ENCODE peak calls at places on chromosomes 11 and 22, in ten cellular contexts. F is spleen, A is stomach, M is prostate gland, E is K562, R is GM12878, H is endothelial cell of umbilical vein, Q is GM12891, U is GM12892, V is sigmoid colon. G is an unnamed sample.
A peak's percentile ranks its signal among the peaks of the same experiment; 100 is the strongest.

GRCh38 chr22:47624277-47625012 is 862.0 kb downstream of the TBC1D22A start:
- DNase-seq in E (no peak), A (no peak), V (peak; percentile 46), H (no peak), Q (no peak), R (no peak), U (no peak), F (no peak), M (no peak), G (peak; percentile 15)

GRCh38 chr22:31800065-31800464 is 46.2 kb downstream of the DEPDC5 start:
- DNase-seq in M (no peak), E (no peak), V (no peak), H (no peak), U (no peak), F (no peak), A (no peak), R (no peak), Q (no peak), G (no peak)

GRCh38 chr11:113550179-113550578 is 75.0 kb upstream of the DRD2 start:
- DNase-seq in M (no peak), H (no peak), R (no peak), U (no peak), E (no peak), V (no peak), A (no peak), Q (no peak), F (no peak), G (no peak)

GRCh38 chr11:73182824-73183321 is 35.2 kb upstream of the P2RY2 start:
- DNase-seq in A (peak; percentile 40), M (no peak), V (peak; percentile 41), Q (no peak), U (no peak), E (peak; percentile 65), R (no peak), F (no peak), H (no peak), G (no peak)

GRCh38 chr11:4211991-4212390 is 117.4 kb downstream of the RRM1 start:
- DNase-seq in E (no peak), V (no peak), H (no peak), F (no peak), A (no peak), Q (no peak), M (no peak), U (no peak), R (no peak), G (no peak)

GRCh38 chr11:9362393-9362863 is 22.0 kb upstream of the IPO7 start:
- DNase-seq in U (no peak), F (no peak), M (no peak), A (no peak), V (no peak), H (no peak), E (peak; percentile 20), R (no peak), Q (no peak), G (no peak)

GRCh38 chr11:75087319-75088055 is 9.2 kb downstream of the OR2AT4 start:
- DNase-seq in U (no peak), R (no peak), F (no peak), M (no peak), Q (no peak), H (no peak), V (no peak), E (no peak), A (no peak), G (no peak)

GRCh38 chr11:8060801-8061554 is 20.0 kb upstream of the TUB start:
- DNase-seq in F (peak; percentile 52), H (no peak), R (no peak), Q (no peak), E (no peak), V (peak; percentile 65), M (no peak), A (peak; percentile 18), U (no peak), G (no peak)

GRCh38 chr11:27201454-27202302 is 161.1 kb downstream of the BBOX1 start:
- DNase-seq in R (no peak), Q (no peak), A (peak; percentile 93), V (peak; percentile 98), E (peak; percentile 71), H (no peak), U (no peak), F (no peak), M (peak; percentile 98), G (peak; percentile 49)

GRCh38 chr11:76797341-76798201 is 14.4 kb downstream of the TSKU start:
- DNase-seq in V (peak; percentile 58), U (no peak), M (no peak), F (peak; percentile 62), Q (no peak), A (no peak), E (no peak), R (no peak), H (no peak), G (no peak)

GRCh38 chr22:46149998-46150549 is at the start of gene PPARA:
- DNase-seq in M (peak; percentile 91), Q (peak; percentile 98), A (peak; percentile 95), V (peak; percentile 94), U (peak; percentile 99), H (peak; percentile 40), F (peak; percentile 98), R (no peak), E (peak; percentile 97), G (peak; percentile 99)

GRCh38 chr11:110301577-110301976 is 5.2 kb upstream of the RDX start:
- DNase-seq in U (no peak), Q (no peak), V (no peak), E (no peak), R (no peak), M (no peak), A (no peak), F (no peak), H (no peak), G (no peak)
- TF ChIP-seq POLR2AphosphoS5 in U (no peak), Q (no peak), V (no peak), E (no peak), R (no peak), M (no peak), A (no peak), F (no peak), H (no peak), G (no peak)

GRCh38 chr11:45062115-45062514 is 84.3 kb upstream of the PRDM11 start:
- DNase-seq in E (no peak), V (no peak), H (no peak), U (no peak), F (no peak), Q (no peak), R (no peak), M (no peak), A (no peak), G (no peak)
- TF ChIP-seq POLR2A in E (no peak), V (no peak), H (no peak), U (no peak), F (no peak), Q (no peak), R (no peak), M (no peak), A (no peak), G (no peak)

GRCh38 chr22:20111689-20112622 is 3.9 kb upstream of the RANBP1 start:
- DNase-seq in A (no peak), U (no peak), R (no peak), V (no peak), F (peak; percentile 59), Q (no peak), H (no peak), M (no peak), E (no peak), G (peak; percentile 33)
- TF ChIP-seq POLR2AphosphoS5 in A (no peak), U (peak; percentile 23), R (peak; percentile 17), V (no peak), F (no peak), Q (peak; percentile 21), H (peak; percentile 16), M (no peak), E (no peak), G (no peak)

GRCh38 chr11:67382481-67383136 is 9.2 kb upstream of the RAD9A start:
- DNase-seq in H (peak; percentile 72), R (no peak), V (peak; percentile 90), U (peak; percentile 74), A (peak; percentile 88), E (peak; percentile 73), Q (no peak), F (peak; percentile 94), M (peak; percentile 79), G (no peak)
- TF ChIP-seq POLR2A in H (no peak), R (no peak), V (no peak), U (no peak), A (no peak), E (no peak), Q (no peak), F (no peak), M (no peak), G (no peak)

DNA sequence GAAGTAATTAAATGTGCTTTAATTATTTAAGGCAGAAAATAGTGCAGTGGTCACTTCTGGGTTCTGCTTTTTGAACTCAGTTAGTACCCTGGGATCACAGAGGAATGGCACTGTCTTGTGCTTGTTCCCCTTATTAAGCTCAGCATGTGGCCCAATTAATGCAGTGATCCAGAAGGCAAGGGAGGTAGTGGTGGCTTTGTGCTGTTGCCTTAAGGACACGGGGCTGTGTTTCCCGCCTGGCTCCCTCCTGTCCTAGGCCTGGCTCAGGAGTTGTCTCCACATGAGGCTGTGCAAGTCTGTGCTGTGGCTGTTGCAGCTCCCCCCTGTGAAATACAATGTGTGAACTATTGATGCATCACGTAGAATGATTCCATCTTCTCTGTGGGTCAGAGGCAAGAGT is 49.2 kb upstream of the CABP7 start:
- DNase-seq in Q (no peak), A (no peak), R (no peak), E (no peak), M (no peak), F (no peak), U (no peak), H (no peak), V (no peak), G (no peak)
- TF ChIP-seq POLR2AphosphoS5 in Q (no peak), A (no peak), R (no peak), E (no peak), M (no peak), F (no peak), U (no peak), H (no peak), V (no peak), G (no peak)

G was measured in upper lobe of left lung.